ENCODE peak calls at places on chromosomes 7 and 10, in eight cellular contexts. One of them, this sample, is unnamed. For H3K27me3 and H3K4me1, the result is how much of the 10 kb centered on the place peaks cover.

GRCh38 chr10:71272122-71272771 is 46.8 kb upstream of the SLC29A3 start:
- DNase-seq in SK-N-SH: peak
- DNase-seq in lower lobe of right lung: no peak
- DNase-seq in pancreas: no peak
- DNase-seq in ovary: no peak
- DNase-seq in DND-41: no peak
- DNase-seq in heart right ventricle: no peak
- DNase-seq in left ventricle myocardium inferior: no peak
- DNase-seq in this sample: no peak

GRCh38 chr7:141484907-141485306 is 66.3 kb upstream of the AGK start:
- DNase-seq in lower lobe of right lung: no peak
- DNase-seq in left ventricle myocardium inferior: no peak
- DNase-seq in pancreas: no peak
- DNase-seq in ovary: no peak
- DNase-seq in SK-N-SH: no peak
- DNase-seq in heart right ventricle: no peak
- DNase-seq in DND-41: no peak
- DNase-seq in this sample: no peak

GRCh38 chr7:17986826-17987225 is 40.8 kb downstream of the PRPS1L1 start:
- DNase-seq in DND-41: no peak
- DNase-seq in ovary: no peak
- DNase-seq in left ventricle myocardium inferior: no peak
- DNase-seq in heart right ventricle: no peak
- DNase-seq in SK-N-SH: no peak
- DNase-seq in pancreas: no peak
- DNase-seq in lower lobe of right lung: no peak
- DNase-seq in this sample: no peak

GRCh38 chr7:4612939-4613841 is 68.9 kb upstream of the FOXK1 start:
- DNase-seq in DND-41: no peak
- DNase-seq in left ventricle myocardium inferior: no peak
- DNase-seq in ovary: peak
- DNase-seq in SK-N-SH: peak
- DNase-seq in pancreas: no peak
- DNase-seq in lower lobe of right lung: no peak
- DNase-seq in heart right ventricle: no peak
- DNase-seq in this sample: no peak

GRCh38 chr10:77554996-77555397 is 82.6 kb downstream of the KCNMA1 start:
- DNase-seq in ovary: no peak
- DNase-seq in heart right ventricle: no peak
- DNase-seq in SK-N-SH: no peak
- DNase-seq in DND-41: no peak
- DNase-seq in left ventricle myocardium inferior: no peak
- DNase-seq in pancreas: no peak
- DNase-seq in lower lobe of right lung: peak
- DNase-seq in this sample: no peak

GRCh38 chr10:92187101-92187500 is 103.8 kb downstream of the CPEB3 start:
- DNase-seq in SK-N-SH: no peak
- DNase-seq in DND-41: no peak
- DNase-seq in lower lobe of right lung: no peak
- DNase-seq in pancreas: no peak
- DNase-seq in left ventricle myocardium inferior: no peak
- DNase-seq in heart right ventricle: no peak
- DNase-seq in ovary: no peak
- DNase-seq in this sample: no peak

GRCh38 chr10:5595095-5595494 is 70.3 kb downstream of the CALML3 start:
- DNase-seq in heart right ventricle: no peak
- DNase-seq in ovary: no peak
- DNase-seq in pancreas: no peak
- DNase-seq in SK-N-SH: no peak
- DNase-seq in lower lobe of right lung: no peak
- DNase-seq in left ventricle myocardium inferior: no peak
- DNase-seq in DND-41: no peak
- DNase-seq in this sample: no peak

GRCh38 chr7:84529480-84530205 is 335.1 kb upstream of the SEMA3A start:
- DNase-seq in ovary: no peak
- DNase-seq in SK-N-SH: peak
- DNase-seq in left ventricle myocardium inferior: no peak
- DNase-seq in lower lobe of right lung: no peak
- DNase-seq in heart right ventricle: no peak
- DNase-seq in pancreas: peak
- DNase-seq in DND-41: no peak
- DNase-seq in this sample: no peak

GRCh38 chr10:22321156-22321711 is 335 bp downstream of the BMI1 start:
- DNase-seq in DND-41: peak
- DNase-seq in lower lobe of right lung: peak
- DNase-seq in ovary: peak
- DNase-seq in heart right ventricle: peak
- DNase-seq in pancreas: peak
- DNase-seq in left ventricle myocardium inferior: peak
- DNase-seq in SK-N-SH: peak
- DNase-seq in this sample: peak

GRCh38 chr10:22318772-22319171 is 2.1 kb upstream of the BMI1 start:
- DNase-seq in DND-41: no peak
- DNase-seq in lower lobe of right lung: no peak
- DNase-seq in SK-N-SH: no peak
- DNase-seq in ovary: no peak
- DNase-seq in left ventricle myocardium inferior: no peak
- DNase-seq in pancreas: no peak
- DNase-seq in heart right ventricle: no peak
- DNase-seq in this sample: no peak

GRCh38 chr10:22317771-22318565 is 1.8 kb downstream of the COMMD3 start:
- DNase-seq in SK-N-SH: no peak
- DNase-seq in ovary: no peak
- DNase-seq in lower lobe of right lung: no peak
- DNase-seq in pancreas: no peak
- DNase-seq in left ventricle myocardium inferior: no peak
- DNase-seq in DND-41: no peak
- DNase-seq in heart right ventricle: no peak
- DNase-seq in this sample: no peak

GRCh38 chr10:22320591-22321155 is at the start of gene BMI1:
- DNase-seq in left ventricle myocardium inferior: peak
- DNase-seq in DND-41: peak
- DNase-seq in ovary: peak
- DNase-seq in pancreas: peak
- DNase-seq in heart right ventricle: peak
- DNase-seq in lower lobe of right lung: peak
- DNase-seq in SK-N-SH: peak
- DNase-seq in this sample: no peak

GRCh38 chr10:22319559-22320558 is 1.0 kb upstream of the BMI1 start:
- DNase-seq in SK-N-SH: no peak
- DNase-seq in pancreas: no peak
- DNase-seq in lower lobe of right lung: no peak
- DNase-seq in heart right ventricle: no peak
- DNase-seq in left ventricle myocardium inferior: no peak
- DNase-seq in DND-41: no peak
- DNase-seq in ovary: no peak
- DNase-seq in this sample: no peak
- H3K27me3 ChIP-seq in SK-N-SH: under half
- H3K27me3 ChIP-seq in pancreas: under half
- H3K27me3 ChIP-seq in lower lobe of right lung: under half
- H3K27me3 ChIP-seq in heart right ventricle: under half
- H3K27me3 ChIP-seq in left ventricle myocardium inferior: under half
- H3K27me3 ChIP-seq in DND-41: under half
- H3K27me3 ChIP-seq in ovary: under half
- H3K27me3 ChIP-seq in this sample: under half

DNA sequence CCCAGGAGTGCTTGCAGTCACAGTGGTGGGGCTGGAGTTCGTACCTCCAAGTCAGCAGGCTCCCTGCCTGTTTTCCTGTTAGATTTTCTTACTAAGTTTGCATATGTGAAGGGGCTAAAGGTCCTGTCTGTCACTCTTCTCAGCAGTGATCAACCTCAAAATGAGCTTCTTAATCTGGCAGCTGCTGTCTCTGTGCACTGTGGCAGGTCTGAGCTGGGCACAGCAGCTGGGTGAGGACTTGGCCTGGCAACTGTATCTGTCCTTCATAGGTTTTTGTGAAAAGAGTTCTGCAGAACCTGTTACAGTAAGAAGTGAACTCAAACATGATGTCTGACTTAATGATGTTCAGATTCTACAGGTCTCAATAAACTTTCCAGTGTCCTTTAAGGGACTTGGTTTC is 31.4 kb upstream of the GJD4 start:
- DNase-seq in SK-N-SH: no peak
- DNase-seq in ovary: no peak
- DNase-seq in heart right ventricle: no peak
- DNase-seq in lower lobe of right lung: no peak
- DNase-seq in left ventricle myocardium inferior: no peak
- DNase-seq in pancreas: no peak
- DNase-seq in DND-41: no peak
- DNase-seq in this sample: no peak
- H3K27ac ChIP-seq in SK-N-SH: no peak
- H3K27ac ChIP-seq in ovary: no peak
- H3K27ac ChIP-seq in heart right ventricle: no peak
- H3K27ac ChIP-seq in lower lobe of right lung: no peak
- H3K27ac ChIP-seq in left ventricle myocardium inferior: no peak
- H3K27ac ChIP-seq in pancreas: no peak
- H3K27ac ChIP-seq in DND-41: no peak
- H3K27ac ChIP-seq in this sample: no peak

GRCh38 chr10:119706521-119707278 is 19.1 kb upstream of the INPP5F start:
- DNase-seq in heart right ventricle: no peak
- DNase-seq in pancreas: no peak
- DNase-seq in ovary: no peak
- DNase-seq in left ventricle myocardium inferior: no peak
- DNase-seq in DND-41: no peak
- DNase-seq in SK-N-SH: no peak
- DNase-seq in lower lobe of right lung: no peak
- DNase-seq in this sample: no peak
- H3K4me1 ChIP-seq in heart right ventricle: under half
- H3K4me1 ChIP-seq in pancreas: under half
- H3K4me1 ChIP-seq in ovary: under half
- H3K4me1 ChIP-seq in left ventricle myocardium inferior: under half
- H3K4me1 ChIP-seq in DND-41: under half
- H3K4me1 ChIP-seq in SK-N-SH: under half
- H3K4me1 ChIP-seq in lower lobe of right lung: under half
- H3K4me1 ChIP-seq in this sample: under half

GRCh38 chr10:44913312-44914079 is 2.4 kb downstream of the TMEM72 start:
- DNase-seq in ovary: no peak
- DNase-seq in heart right ventricle: no peak
- DNase-seq in pancreas: no peak
- DNase-seq in SK-N-SH: no peak
- DNase-seq in DND-41: peak
- DNase-seq in left ventricle myocardium inferior: no peak
- DNase-seq in lower lobe of right lung: no peak
- DNase-seq in this sample: peak

GRCh38 chr10:44911081-44911540 is at the start of gene TMEM72:
- DNase-seq in lower lobe of right lung: peak
- DNase-seq in heart right ventricle: no peak
- DNase-seq in pancreas: peak
- DNase-seq in SK-N-SH: peak
- DNase-seq in DND-41: no peak
- DNase-seq in left ventricle myocardium inferior: no peak
- DNase-seq in ovary: no peak
- DNase-seq in this sample: no peak

GRCh38 chr10:44917848-44918247 is 6.7 kb downstream of the TMEM72 start:
- DNase-seq in lower lobe of right lung: no peak
- DNase-seq in ovary: no peak
- DNase-seq in heart right ventricle: no peak
- DNase-seq in DND-41: no peak
- DNase-seq in left ventricle myocardium inferior: no peak
- DNase-seq in pancreas: no peak
- DNase-seq in SK-N-SH: no peak
- DNase-seq in this sample: no peak

GRCh38 chr10:44911951-44912350 is 814 bp downstream of the TMEM72 start:
- DNase-seq in ovary: no peak
- DNase-seq in pancreas: no peak
- DNase-seq in SK-N-SH: no peak
- DNase-seq in lower lobe of right lung: no peak
- DNase-seq in DND-41: no peak
- DNase-seq in left ventricle myocardium inferior: no peak
- DNase-seq in heart right ventricle: no peak
- DNase-seq in this sample: no peak

GRCh38 chr10:44914891-44915290 is 3.8 kb downstream of the TMEM72 start:
- DNase-seq in left ventricle myocardium inferior: no peak
- DNase-seq in lower lobe of right lung: no peak
- DNase-seq in heart right ventricle: no peak
- DNase-seq in DND-41: no peak
- DNase-seq in pancreas: no peak
- DNase-seq in ovary: no peak
- DNase-seq in SK-N-SH: no peak
- DNase-seq in this sample: no peak
- H3K27me3 ChIP-seq in left ventricle myocardium inferior: under half
- H3K27me3 ChIP-seq in lower lobe of right lung: under half
- H3K27me3 ChIP-seq in heart right ventricle: under half
- H3K27me3 ChIP-seq in DND-41: under half
- H3K27me3 ChIP-seq in pancreas: under half
- H3K27me3 ChIP-seq in ovary: under half
- H3K27me3 ChIP-seq in SK-N-SH: under half
- H3K27me3 ChIP-seq in this sample: under half

DNA sequence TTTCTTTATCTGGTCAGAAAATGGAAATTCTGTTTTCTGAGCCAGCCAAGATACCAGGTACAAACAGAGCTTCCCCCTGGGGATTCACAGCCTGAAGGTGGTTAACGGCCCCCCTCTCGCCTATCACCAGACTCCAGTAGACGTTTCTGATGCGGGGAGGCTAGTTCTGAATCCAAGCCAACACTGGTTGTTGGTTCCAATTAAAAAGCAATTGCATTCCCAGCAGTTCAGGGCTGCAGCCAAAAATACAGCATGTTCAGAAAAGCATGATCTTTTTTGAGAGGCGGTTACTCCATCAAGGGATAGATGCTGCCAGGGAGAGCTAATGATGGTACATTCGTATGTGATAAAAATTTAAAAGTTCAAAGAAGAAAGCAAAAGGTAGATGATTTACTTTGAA is 480.9 kb downstream of the GALNT17 start:
- DNase-seq in pancreas: no peak
- DNase-seq in left ventricle myocardium inferior: peak
- DNase-seq in heart right ventricle: no peak
- DNase-seq in ovary: peak
- DNase-seq in SK-N-SH: no peak
- DNase-seq in lower lobe of right lung: no peak
- DNase-seq in DND-41: no peak
- DNase-seq in this sample: no peak
- H3K27ac ChIP-seq in pancreas: no peak
- H3K27ac ChIP-seq in left ventricle myocardium inferior: peak
- H3K27ac ChIP-seq in heart right ventricle: no peak
- H3K27ac ChIP-seq in ovary: no peak
- H3K27ac ChIP-seq in SK-N-SH: no peak
- H3K27ac ChIP-seq in lower lobe of right lung: no peak
- H3K27ac ChIP-seq in DND-41: no peak
- H3K27ac ChIP-seq in this sample: no peak